ENCODE peak calls at places on chromosomes 3 and 15, in six cellular contexts. S is AG08396, C is ELR, T is type B pancreatic cell, Y is heart left ventricle, W is H54. D is an unnamed sample.

GRCh38 chr3:99808163-99808794 is 9.4 kb upstream of the CMSS1 start:
- DNase-seq in S (peak; percentile 70), C (peak; percentile 78), T (no peak), Y (no peak), W (peak; percentile 30), D (no peak)

GRCh38 chr15:31471731-31472430 is 145.2 kb downstream of the KLF13 start:
- DNase-seq in S (peak; percentile 88), C (peak; percentile 83), T (peak; percentile 40), Y (no peak), W (peak; percentile 84), D (no peak)

GRCh38 chr15:78726870-78727551 is 84.3 kb downstream of the ADAMTS7 start:
- DNase-seq in S (no peak), C (peak; percentile 43), T (peak; percentile 69), Y (no peak), W (no peak), D (no peak)

GRCh38 chr3:171821061-171821460 is 10.8 kb upstream of the PLD1 start:
- DNase-seq in S (no peak), C (no peak), T (no peak), Y (no peak), W (no peak), D (no peak)

GRCh38 chr15:64285871-64286270 is 70.1 kb downstream of the CSNK1G1 start:
- DNase-seq in S (no peak), C (no peak), T (no peak), Y (no peak), W (no peak), D (no peak)

GRCh38 chr3:188817103-188817919 is 354.5 kb upstream of the TPRG1 start:
- DNase-seq in S (no peak), C (no peak), T (no peak), Y (no peak), W (no peak), D (no peak)

GRCh38 chr3:25257026-25257425 is 171.0 kb upstream of the RARB start:
- DNase-seq in S (no peak), C (peak; percentile 2), T (no peak), Y (no peak), W (no peak), D (no peak)

GRCh38 chr3:36832406-36832805 is 68.1 kb upstream of the DCLK3 start:
- DNase-seq in S (peak; percentile 12), C (no peak), T (no peak), Y (no peak), W (no peak), D (no peak)

GRCh38 chr15:75154461-75155062 is 47.1 kb upstream of the C15orf39 start:
- DNase-seq in S (no peak), C (no peak), T (no peak), Y (no peak), W (no peak), D (no peak)

GRCh38 chr3:90011596-90011995 is 904.2 kb downstream of the EPHA3 start:
- DNase-seq in S (no peak), C (no peak), T (no peak), Y (no peak), W (no peak), D (no peak)

GRCh38 chr3:85571835-85572234 is 613.0 kb downstream of the CADM2 start:
- DNase-seq in S (no peak), C (no peak), T (no peak), Y (no peak), W (no peak), D (no peak)